ENCODE peak calls at places on chromosomes 16 and 17, in five cellular contexts. J is MG63, Q is amniotic stem cell, E is brain microvascular endothelial cell, P is mesenchymal stem cell. I is an unnamed sample.

GRCh38 chr17:45426561-45426960 is 6.1 kb downstream of the ARHGAP27 start:
- DNase-seq in J (no peak), Q (no peak), E (no peak), P (no peak), I (no peak)

GRCh38 chr16:87582221-87582965 is 19.9 kb upstream of the JPH3 start:
- DNase-seq in J (peak), Q (no peak), E (peak), P (peak), I (no peak)

GRCh38 chr17:64765191-64765889 is 103.2 kb upstream of the SMURF2 start:
- DNase-seq in J (no peak), Q (no peak), E (no peak), P (no peak), I (no peak)

GRCh38 chr17:43477832-43478634 is 5.7 kb upstream of the DHX8 start:
- DNase-seq in J (no peak), Q (no peak), E (no peak), P (no peak), I (no peak)

GRCh38 chr16:81717662-81718189 is 61.4 kb upstream of the PLCG2 start:
- DNase-seq in J (no peak), Q (no peak), E (no peak), P (no peak), I (no peak)

GRCh38 chr17:6654816-6655731 is 3.5 kb downstream of the C17orf100 start:
- DNase-seq in J (no peak), Q (no peak), E (no peak), P (peak), I (no peak)

GRCh38 chr16:31084584-31085298 is 4.0 kb downstream of the PRSS53 start:
- DNase-seq in J (no peak), Q (no peak), E (no peak), P (no peak), I (no peak)

GRCh38 chr17:74959826-74960738 is 12.5 kb downstream of the HID1 start:
- DNase-seq in J (peak), Q (no peak), E (no peak), P (no peak), I (no peak)

GRCh38 chr17:17508641-17509591 is 12.7 kb upstream of the RASD1 start:
- DNase-seq in J (no peak), Q (no peak), E (no peak), P (no peak), I (no peak)

GRCh38 chr17:29111816-29112499 is 68.2 kb downstream of the MYO18A start:
- DNase-seq in J (peak), Q (no peak), E (peak), P (peak), I (no peak)

GRCh38 chr17:42167807-42168206 is 13.0 kb upstream of the RAB5C start:
- DNase-seq in J (no peak), Q (no peak), E (no peak), P (no peak), I (no peak)

GRCh38 chr17:61200349-61200735 is 199.3 kb upstream of the TBX2 start:
- DNase-seq in J (no peak), Q (no peak), E (peak), P (peak), I (no peak)

GRCh38 chr17:2239882-2240430 is 63.6 kb downstream of the SMG6 start:
- DNase-seq in J (peak), Q (peak), E (peak), P (peak), I (peak)